ENCODE peak calls at places on chromosome 13, in ten cellular contexts. One of them, this sample, is unnamed.

GRCh38 chr13:43205421-43205820 is 182.0 kb downstream of the DNAJC15 start:
- DNase-seq in NB4: no peak
- DNase-seq in fibroblast of pulmonary artery: no peak
- DNase-seq in activated T-helper 9 cell treated with anti-CD3 and anti-CD28 coated beads, Interleukin-2, amount 50 U/mL, for 16 hours: no peak
- DNase-seq in progenitor cell of endocrine pancreas: no peak
- DNase-seq in fibroblast of the conjunctiva: no peak
- DNase-seq in stimulated activated CD8-positive, alpha-beta memory T cell treated with anti-CD3 and anti-CD28 coated beads, Interleukin-12 subunit alpha, Interleukin-12 subunit beta, amount 100 ng/mL, for 4 hours: no peak
- DNase-seq in WTC11: no peak
- DNase-seq in A172: no peak
- DNase-seq in M059J: no peak
- DNase-seq in this sample: no peak

GRCh38 chr13:35836476-35836875 is 294.7 kb downstream of the DCLK1 start:
- DNase-seq in WTC11: no peak
- DNase-seq in fibroblast of pulmonary artery: no peak
- DNase-seq in progenitor cell of endocrine pancreas: no peak
- DNase-seq in stimulated activated CD8-positive, alpha-beta memory T cell treated with anti-CD3 and anti-CD28 coated beads, Interleukin-12 subunit alpha, Interleukin-12 subunit beta, amount 100 ng/mL, for 4 hours: no peak
- DNase-seq in A172: no peak
- DNase-seq in M059J: no peak
- DNase-seq in activated T-helper 9 cell treated with anti-CD3 and anti-CD28 coated beads, Interleukin-2, amount 50 U/mL, for 16 hours: no peak
- DNase-seq in fibroblast of the conjunctiva: no peak
- DNase-seq in NB4: no peak
- DNase-seq in this sample: no peak

GRCh38 chr13:34352958-34353357 is 535.0 kb downstream of the RFC3 start:
- DNase-seq in activated T-helper 9 cell treated with anti-CD3 and anti-CD28 coated beads, Interleukin-2, amount 50 U/mL, for 16 hours: no peak
- DNase-seq in WTC11: no peak
- DNase-seq in stimulated activated CD8-positive, alpha-beta memory T cell treated with anti-CD3 and anti-CD28 coated beads, Interleukin-12 subunit alpha, Interleukin-12 subunit beta, amount 100 ng/mL, for 4 hours: no peak
- DNase-seq in fibroblast of pulmonary artery: no peak
- DNase-seq in M059J: peak
- DNase-seq in fibroblast of the conjunctiva: no peak
- DNase-seq in NB4: no peak
- DNase-seq in A172: no peak
- DNase-seq in progenitor cell of endocrine pancreas: no peak
- DNase-seq in this sample: no peak

GRCh38 chr13:67238277-67238859 is 8.2 kb upstream of the PCDH9 start:
- DNase-seq in progenitor cell of endocrine pancreas: no peak
- DNase-seq in M059J: peak
- DNase-seq in NB4: peak
- DNase-seq in stimulated activated CD8-positive, alpha-beta memory T cell treated with anti-CD3 and anti-CD28 coated beads, Interleukin-12 subunit alpha, Interleukin-12 subunit beta, amount 100 ng/mL, for 4 hours: no peak
- DNase-seq in fibroblast of pulmonary artery: peak
- DNase-seq in A172: peak
- DNase-seq in WTC11: no peak
- DNase-seq in fibroblast of the conjunctiva: no peak
- DNase-seq in activated T-helper 9 cell treated with anti-CD3 and anti-CD28 coated beads, Interleukin-2, amount 50 U/mL, for 16 hours: no peak
- DNase-seq in this sample: no peak

GRCh38 chr13:74871671-74872070 is 610.3 kb downstream of the TBC1D4 start:
- DNase-seq in fibroblast of pulmonary artery: no peak
- DNase-seq in WTC11: no peak
- DNase-seq in activated T-helper 9 cell treated with anti-CD3 and anti-CD28 coated beads, Interleukin-2, amount 50 U/mL, for 16 hours: no peak
- DNase-seq in M059J: peak
- DNase-seq in fibroblast of the conjunctiva: no peak
- DNase-seq in progenitor cell of endocrine pancreas: no peak
- DNase-seq in stimulated activated CD8-positive, alpha-beta memory T cell treated with anti-CD3 and anti-CD28 coated beads, Interleukin-12 subunit alpha, Interleukin-12 subunit beta, amount 100 ng/mL, for 4 hours: no peak
- DNase-seq in NB4: no peak
- DNase-seq in A172: peak
- DNase-seq in this sample: no peak

GRCh38 chr13:41352935-41353801 is 42.1 kb downstream of the NAA16 start:
- DNase-seq in progenitor cell of endocrine pancreas: no peak
- DNase-seq in A172: peak
- DNase-seq in activated T-helper 9 cell treated with anti-CD3 and anti-CD28 coated beads, Interleukin-2, amount 50 U/mL, for 16 hours: no peak
- DNase-seq in WTC11: no peak
- DNase-seq in NB4: peak
- DNase-seq in fibroblast of the conjunctiva: peak
- DNase-seq in stimulated activated CD8-positive, alpha-beta memory T cell treated with anti-CD3 and anti-CD28 coated beads, Interleukin-12 subunit alpha, Interleukin-12 subunit beta, amount 100 ng/mL, for 4 hours: no peak
- DNase-seq in M059J: peak
- DNase-seq in fibroblast of pulmonary artery: peak
- DNase-seq in this sample: no peak

GRCh38 chr13:21710163-21710562 is 39.3 kb downstream of the FGF9 start:
- DNase-seq in A172: no peak
- DNase-seq in progenitor cell of endocrine pancreas: no peak
- DNase-seq in activated T-helper 9 cell treated with anti-CD3 and anti-CD28 coated beads, Interleukin-2, amount 50 U/mL, for 16 hours: no peak
- DNase-seq in NB4: no peak
- DNase-seq in M059J: no peak
- DNase-seq in stimulated activated CD8-positive, alpha-beta memory T cell treated with anti-CD3 and anti-CD28 coated beads, Interleukin-12 subunit alpha, Interleukin-12 subunit beta, amount 100 ng/mL, for 4 hours: no peak
- DNase-seq in fibroblast of pulmonary artery: no peak
- DNase-seq in fibroblast of the conjunctiva: no peak
- DNase-seq in WTC11: no peak
- DNase-seq in this sample: no peak

GRCh38 chr13:50244913-50245574 is 229.8 kb downstream of the KCNRG start:
- DNase-seq in A172: peak
- DNase-seq in WTC11: no peak
- DNase-seq in progenitor cell of endocrine pancreas: no peak
- DNase-seq in NB4: peak
- DNase-seq in fibroblast of the conjunctiva: peak
- DNase-seq in M059J: peak
- DNase-seq in fibroblast of pulmonary artery: peak
- DNase-seq in stimulated activated CD8-positive, alpha-beta memory T cell treated with anti-CD3 and anti-CD28 coated beads, Interleukin-12 subunit alpha, Interleukin-12 subunit beta, amount 100 ng/mL, for 4 hours: peak
- DNase-seq in activated T-helper 9 cell treated with anti-CD3 and anti-CD28 coated beads, Interleukin-2, amount 50 U/mL, for 16 hours: peak
- DNase-seq in this sample: no peak

GRCh38 chr13:91398413-91399188 is at the start of gene GPC5:
- DNase-seq in progenitor cell of endocrine pancreas: peak
- DNase-seq in fibroblast of pulmonary artery: peak
- DNase-seq in activated T-helper 9 cell treated with anti-CD3 and anti-CD28 coated beads, Interleukin-2, amount 50 U/mL, for 16 hours: peak
- DNase-seq in M059J: peak
- DNase-seq in NB4: peak
- DNase-seq in WTC11: peak
- DNase-seq in A172: peak
- DNase-seq in fibroblast of the conjunctiva: no peak
- DNase-seq in stimulated activated CD8-positive, alpha-beta memory T cell treated with anti-CD3 and anti-CD28 coated beads, Interleukin-12 subunit alpha, Interleukin-12 subunit beta, amount 100 ng/mL, for 4 hours: peak
- DNase-seq in this sample: peak

GRCh38 chr13:71712988-71713653 is 153.9 kb downstream of the DACH1 start:
- DNase-seq in fibroblast of pulmonary artery: peak
- DNase-seq in stimulated activated CD8-positive, alpha-beta memory T cell treated with anti-CD3 and anti-CD28 coated beads, Interleukin-12 subunit alpha, Interleukin-12 subunit beta, amount 100 ng/mL, for 4 hours: no peak
- DNase-seq in activated T-helper 9 cell treated with anti-CD3 and anti-CD28 coated beads, Interleukin-2, amount 50 U/mL, for 16 hours: no peak
- DNase-seq in A172: no peak
- DNase-seq in M059J: peak
- DNase-seq in NB4: peak
- DNase-seq in progenitor cell of endocrine pancreas: no peak
- DNase-seq in fibroblast of the conjunctiva: no peak
- DNase-seq in WTC11: peak
- DNase-seq in this sample: no peak

GRCh38 chr13:110883539-110883938 is 31.3 kb downstream of the ANKRD10 start:
- DNase-seq in WTC11: no peak
- DNase-seq in fibroblast of pulmonary artery: no peak
- DNase-seq in activated T-helper 9 cell treated with anti-CD3 and anti-CD28 coated beads, Interleukin-2, amount 50 U/mL, for 16 hours: no peak
- DNase-seq in stimulated activated CD8-positive, alpha-beta memory T cell treated with anti-CD3 and anti-CD28 coated beads, Interleukin-12 subunit alpha, Interleukin-12 subunit beta, amount 100 ng/mL, for 4 hours: no peak
- DNase-seq in NB4: no peak
- DNase-seq in A172: no peak
- DNase-seq in M059J: no peak
- DNase-seq in progenitor cell of endocrine pancreas: no peak
- DNase-seq in fibroblast of the conjunctiva: no peak
- DNase-seq in this sample: no peak

This sample was measured in breast epithelium.